ENCODE peak calls at places on chromosomes 2 and 18, in four cellular contexts. M is SK-MEL-5, R is GM06990, P is RPMI8226. Y is an unnamed sample.

GRCh38 chr18:35155403-35156117 is 85.3 kb upstream of the ZNF397 start:
- DNase-seq in M (no peak), R (no peak), P (peak), Y (no peak)

GRCh38 chr2:216633616-216634316 is 546 bp downstream of the IGFBP2 start:
- DNase-seq in R (no peak), P (no peak), M (no peak), Y (no peak)

GRCh38 chr18:53056064-53056463 is 716.1 kb downstream of the DCC start:
- DNase-seq in P (no peak), M (no peak), R (no peak), Y (no peak)

GRCh38 chr2:120818441-120818920 is 82.8 kb downstream of the GLI2 start:
- DNase-seq in M (no peak), R (no peak), P (no peak), Y (no peak)

GRCh38 chr2:26456701-26457224 is 21.2 kb downstream of the OTOF start:
- DNase-seq in P (no peak), R (no peak), M (no peak), Y (no peak)

GRCh38 chr2:184053326-184053725 is 545.0 kb upstream of the ZNF804A start:
- DNase-seq in R (no peak), M (no peak), P (no peak), Y (no peak)

GRCh38 chr2:35082072-35082471 is 1273.5 kb upstream of the CRIM1 start:
- DNase-seq in R (no peak), P (no peak), M (no peak), Y (no peak)

GRCh38 chr2:240298316-240298790 is 137.1 kb upstream of the GPC1 start:
- DNase-seq in R (no peak), P (no peak), M (no peak), Y (no peak)

GRCh38 chr18:11689031-11689971 is at the start of gene GNAL:
- DNase-seq in P (peak), R (peak), M (peak), Y (no peak)